ENCODE peak calls at places on chromosome 19, in four cellular contexts. One of them, this sample, is unnamed.

GRCh38 chr19:5200844-5201243 is 139.8 kb downstream of the PTPRS start:
- DNase-seq in K562: no peak
- DNase-seq in GM12878: no peak
- DNase-seq in A549: peak
- DNase-seq in this sample: no peak

GRCh38 chr19:4359627-4360000 is 16.3 kb downstream of the MPND start:
- DNase-seq in K562: no peak
- DNase-seq in A549: no peak
- DNase-seq in GM12878: no peak
- DNase-seq in this sample: no peak

GRCh38 chr19:8638078-8638619 is 7.7 kb downstream of the NFILZ start:
- DNase-seq in K562: no peak
- DNase-seq in A549: peak
- DNase-seq in GM12878: no peak
- DNase-seq in this sample: peak

GRCh38 chr19:31427857-31428256 is 78.6 kb upstream of the TSHZ3 start:
- DNase-seq in GM12878: no peak
- DNase-seq in K562: no peak
- DNase-seq in A549: no peak
- DNase-seq in this sample: no peak

GRCh38 chr19:6161271-6161850 is 25.9 kb downstream of the ACSBG2 start:
- DNase-seq in GM12878: peak
- DNase-seq in K562: peak
- DNase-seq in A549: peak
- DNase-seq in this sample: peak

GRCh38 chr19:39170398-39171231 is 26.1 kb upstream of the NCCRP1 start:
- DNase-seq in A549: no peak
- DNase-seq in GM12878: no peak
- DNase-seq in K562: no peak
- DNase-seq in this sample: peak

GRCh38 chr19:8001651-8001994 is 3.8 kb downstream of the ELAVL1 start:
- DNase-seq in A549: no peak
- DNase-seq in K562: no peak
- DNase-seq in GM12878: no peak
- DNase-seq in this sample: no peak

GRCh38 chr19:48644839-48645651 is 942 bp downstream of the CA11 start:
- DNase-seq in K562: peak
- DNase-seq in GM12878: no peak
- DNase-seq in A549: peak
- DNase-seq in this sample: peak

GRCh38 chr19:15641901-15642491 is 1.3 kb downstream of the CYP4F3 start:
- DNase-seq in K562: no peak
- DNase-seq in A549: no peak
- DNase-seq in GM12878: no peak
- DNase-seq in this sample: no peak

GRCh38 chr19:3068071-3068470 is 5.8 kb upstream of the TLE5 start:
- DNase-seq in A549: no peak
- DNase-seq in K562: no peak
- DNase-seq in GM12878: no peak
- DNase-seq in this sample: no peak
- TF ChIP-seq JUNB in A549: no peak
- TF ChIP-seq JUNB in K562: no peak
- TF ChIP-seq JUNB in GM12878: no peak
- TF ChIP-seq JUNB in this sample: no peak

DNA sequence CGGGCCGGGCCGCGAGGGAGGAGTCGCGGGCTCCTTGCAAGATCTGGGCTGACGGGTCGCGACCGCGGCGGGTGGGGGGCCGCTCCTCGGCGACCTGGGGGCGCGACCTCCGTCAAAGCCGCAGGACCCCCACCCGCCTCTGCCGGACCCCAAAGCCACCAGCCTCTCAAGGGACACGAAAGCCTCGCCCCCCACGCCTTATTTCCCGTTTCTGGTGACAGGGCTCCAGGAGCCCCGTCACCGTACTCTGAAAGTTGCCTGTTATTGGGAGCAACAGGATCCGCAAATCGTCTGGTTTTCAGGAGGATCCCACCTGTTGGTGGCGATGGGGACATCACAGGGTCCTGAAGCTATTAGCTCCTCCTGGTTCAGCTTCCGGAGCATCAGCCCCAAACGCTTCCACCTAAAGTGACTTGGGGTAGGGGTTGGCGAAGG is 531 bp downstream of the MAU2 start:
- DNase-seq in GM12878: no peak
- DNase-seq in A549: peak
- DNase-seq in K562: peak
- DNase-seq in this sample: peak
- TF ChIP-seq ESRRA in GM12878: no peak
- TF ChIP-seq ESRRA in A549: no peak
- TF ChIP-seq ESRRA in K562: no peak
- TF ChIP-seq ESRRA in this sample: no peak

GRCh38 chr19:1783354-1783753 is 28.7 kb downstream of the ATP8B3 start:
- DNase-seq in A549: no peak
- DNase-seq in K562: no peak
- DNase-seq in GM12878: no peak
- DNase-seq in this sample: no peak
- TF ChIP-seq JUNB in A549: no peak
- TF ChIP-seq JUNB in K562: no peak
- TF ChIP-seq JUNB in GM12878: no peak
- TF ChIP-seq JUNB in this sample: no peak

DNA sequence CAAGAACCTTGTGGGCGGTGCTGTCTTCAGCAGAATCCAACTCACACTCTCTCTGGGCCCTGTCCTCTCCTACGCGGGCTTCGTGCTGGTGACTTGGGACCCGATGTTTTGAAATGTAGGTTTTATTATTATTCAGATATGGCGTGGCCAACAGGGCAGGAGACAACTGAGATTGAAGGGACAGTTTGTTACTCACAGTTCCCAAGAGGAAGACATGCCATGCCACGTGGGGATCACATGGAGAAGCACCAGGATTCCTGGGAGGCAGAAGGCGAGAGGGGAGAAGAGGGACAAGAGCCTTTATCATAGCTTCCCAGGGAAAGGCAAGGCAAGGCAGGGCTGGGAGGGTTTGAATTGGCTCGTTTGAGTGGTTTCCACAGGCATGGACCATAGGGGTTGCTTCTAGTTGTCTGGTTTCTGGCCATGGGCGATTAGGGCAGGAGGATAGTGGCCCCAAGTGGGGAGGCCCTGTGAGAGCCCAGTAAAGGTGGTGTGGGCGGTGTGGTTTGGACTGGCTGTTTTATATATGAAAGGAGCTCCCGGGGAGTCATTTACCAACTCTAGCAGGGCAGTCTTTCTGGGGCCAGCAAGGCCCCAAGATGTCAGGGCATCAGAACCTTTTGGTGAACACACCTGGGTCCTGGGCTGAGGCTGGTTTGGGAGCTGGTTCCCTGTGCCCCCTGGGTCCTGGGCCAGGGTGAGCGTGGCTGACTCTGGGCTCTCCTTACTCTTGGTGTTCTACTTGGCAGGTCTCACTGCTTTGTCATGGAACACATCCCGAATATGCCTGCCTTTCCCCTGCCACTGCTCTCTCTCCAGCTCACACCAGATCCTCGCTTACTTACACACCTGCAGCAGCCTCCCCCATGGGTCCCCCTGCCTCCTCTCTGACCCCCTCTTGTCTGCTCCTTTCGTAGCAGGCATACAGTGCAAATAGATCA is 94.0 kb upstream of the ZNF536 start:
- DNase-seq in GM12878: no peak
- DNase-seq in K562: no peak
- DNase-seq in A549: no peak
- DNase-seq in this sample: no peak
- TF ChIP-seq ESRRA in GM12878: no peak
- TF ChIP-seq ESRRA in K562: no peak
- TF ChIP-seq ESRRA in A549: no peak
- TF ChIP-seq ESRRA in this sample: no peak

GRCh38 chr19:12730054-12730453 is 4.4 kb downstream of the TRIR start:
- DNase-seq in A549: no peak
- DNase-seq in GM12878: no peak
- DNase-seq in K562: no peak
- DNase-seq in this sample: no peak
- TF ChIP-seq JUNB in A549: no peak
- TF ChIP-seq JUNB in GM12878: no peak
- TF ChIP-seq JUNB in K562: no peak
- TF ChIP-seq JUNB in this sample: no peak

This sample was measured in HepG2.